ENCODE peak calls at places on chromosome X, in seven cellular contexts. K is stimulated activated CD8-positive, alpha-beta memory T cell treated with anti-CD3 and anti-CD28 coated beads, Interleukin-12 subunit alpha, Interleukin-12 subunit beta, amount 100 ng/mL, for 1 hour; E is fibroblast of gingiva; T is stimulated activated naive CD4-positive, alpha-beta T cell; L is mucosa of gallbladder; J is activated naive CD8-positive, alpha-beta T cell treated with anti-CD3 and anti-CD28 coated beads, Interleukin-2, amount 10 ng/mL, durations not matched to agents 7 days and 5 days; G is NCI-H1694. V is an unnamed sample.

GRCh38 chrX:128699716-128700285 is 647.6 kb upstream of the ACTRT1 start:
- DNase-seq in L (no peak), K (no peak), J (no peak), T (no peak), E (no peak), G (no peak), V (no peak)

GRCh38 chrX:63718010-63718694 is 66.9 kb downstream of the ARHGEF9 start:
- DNase-seq in T (no peak), E (no peak), L (no peak), J (no peak), G (no peak), K (no peak), V (no peak)

GRCh38 chrX:69503835-69504625 is at the start of gene NALF2:
- DNase-seq in K (no peak), E (no peak), J (peak), T (no peak), L (peak), G (peak), V (peak)

GRCh38 chrX:2501246-2502102 is 698 bp upstream of the DHRSX start:
- DNase-seq in J (no peak), E (no peak), T (no peak), L (no peak), K (no peak), G (no peak), V (no peak)

GRCh38 chrX:131979116-131979515 is 44.0 kb upstream of the STK26 start:
- DNase-seq in K (no peak), E (no peak), L (no peak), T (no peak), G (no peak), J (no peak), V (no peak)

GRCh38 chrX:43633757-43634156 is 22.3 kb upstream of the MAOA start:
- DNase-seq in T (no peak), K (no peak), J (no peak), E (no peak), G (no peak), L (no peak), V (no peak)

GRCh38 chrX:132955710-132956109 is 2.7 kb downstream of the HS6ST2 start:
- DNase-seq in J (no peak), T (no peak), K (no peak), E (no peak), G (no peak), L (no peak), V (no peak)

GRCh38 chrX:39492495-39493162 is 605.1 kb downstream of the BCOR start:
- DNase-seq in K (no peak), J (no peak), G (no peak), L (peak), T (no peak), E (no peak), V (no peak)

V was measured in Karpas-422.